ENCODE peak calls at places on chromosomes 5 and 9, in ten cellular contexts. C is transverse colon, M is esophagus muscularis mucosa, S is breast epithelium, P is IMR-90, Z is body of pancreas, D is A549, K is tibial nerve, H is adrenal gland, O is stomach. I is an unnamed sample.

GRCh38 chr5:80082731-80083114 is 47.6 kb downstream of the THBS4 start:
- DNase-seq in O (peak; percentile 55), M (no peak), H (peak; percentile 86), D (peak; percentile 77), P (peak; percentile 70), S (peak; percentile 24), C (peak; percentile 45), K (peak; percentile 57), Z (peak; percentile 54), I (peak; percentile 82)

GRCh38 chr9:73683862-73684591 is 532.4 kb downstream of the ANXA1 start:
- DNase-seq in P (no peak), M (no peak), C (no peak), D (no peak), S (no peak), Z (no peak), H (no peak), O (no peak), K (no peak), I (no peak)

GRCh38 chr9:130368631-130369103 is 76.1 kb upstream of the ASS1 start:
- DNase-seq in Z (no peak), K (no peak), C (no peak), H (no peak), P (no peak), S (no peak), D (no peak), M (no peak), O (no peak), I (no peak)

GRCh38 chr5:169095410-169095772 is 205.5 kb downstream of the SLIT3 start:
- DNase-seq in Z (no peak), D (no peak), M (no peak), S (no peak), K (no peak), H (no peak), P (no peak), C (no peak), O (no peak), I (no peak)

GRCh38 chr9:98117984-98118639 is 910 bp downstream of the TRIM14 start:
- DNase-seq in Z (peak; percentile 39), M (no peak), C (peak; percentile 84), S (no peak), K (no peak), H (peak; percentile 70), P (peak; percentile 28), D (peak; percentile 65), O (peak; percentile 52), I (no peak)

GRCh38 chr5:59769832-59770231 is 123.7 kb downstream of the PDE4D start:
- DNase-seq in C (no peak), Z (no peak), M (no peak), H (no peak), O (no peak), K (no peak), D (no peak), S (no peak), P (no peak), I (no peak)

GRCh38 chr9:36971935-36972488 is 62.1 kb downstream of the PAX5 start:
- DNase-seq in P (no peak), O (no peak), S (no peak), K (no peak), Z (no peak), C (no peak), D (no peak), H (no peak), M (no peak), I (no peak)

GRCh38 chr5:79020861-79021561 is 35.9 kb upstream of the ARSB start:
- DNase-seq in H (peak; percentile 71), C (peak; percentile 49), K (peak; percentile 64), Z (peak; percentile 60), D (peak; percentile 28), O (peak; percentile 60), M (no peak), S (peak; percentile 31), P (peak; percentile 78), I (peak; percentile 58)

GRCh38 chr5:44260793-44261192 is 128.4 kb downstream of the FGF10 start:
- DNase-seq in D (no peak), S (no peak), M (no peak), C (no peak), K (no peak), P (no peak), H (no peak), O (no peak), Z (no peak), I (no peak)

GRCh38 chr5:172740483-172741205 is 30.4 kb downstream of the DUSP1 start:
- DNase-seq in P (peak; percentile 93), H (peak; percentile 86), K (no peak), C (peak; percentile 60), O (no peak), Z (peak; percentile 41), D (peak; percentile 65), M (no peak), S (peak; percentile 94), I (peak; percentile 50)

DNA sequence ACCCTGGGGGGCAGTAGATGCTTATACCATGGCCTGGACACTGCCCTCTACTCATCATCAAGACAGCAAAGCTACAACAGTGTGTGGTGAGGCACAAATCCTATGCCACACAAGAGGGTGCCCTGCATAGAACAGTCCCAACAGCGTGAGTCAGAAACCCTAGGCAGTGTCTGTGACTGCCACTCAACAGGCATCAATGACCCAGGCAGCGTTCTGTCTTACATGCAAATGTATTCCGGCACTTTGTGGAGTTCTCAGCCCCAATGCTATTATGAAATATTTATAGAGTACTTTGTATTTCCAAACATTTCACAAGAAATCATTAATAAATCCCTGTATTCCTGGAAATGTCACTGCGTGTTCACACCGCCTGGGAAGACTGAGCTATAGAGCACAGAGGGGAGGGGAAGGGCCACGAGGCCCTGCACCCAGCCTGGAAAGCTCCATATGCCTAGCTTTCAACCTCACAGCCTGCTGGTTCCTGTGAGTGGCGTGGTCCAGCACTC is 77.7 kb downstream of the NIPSNAP3B start:
- DNase-seq in Z (no peak), M (no peak), O (no peak), D (no peak), S (no peak), P (no peak), H (no peak), K (no peak), C (no peak), I (no peak)
- TF ChIP-seq POLR2A in Z (no peak), M (no peak), O (no peak), D (no peak), S (no peak), P (no peak), H (no peak), K (no peak), C (no peak), I (no peak)

DNA sequence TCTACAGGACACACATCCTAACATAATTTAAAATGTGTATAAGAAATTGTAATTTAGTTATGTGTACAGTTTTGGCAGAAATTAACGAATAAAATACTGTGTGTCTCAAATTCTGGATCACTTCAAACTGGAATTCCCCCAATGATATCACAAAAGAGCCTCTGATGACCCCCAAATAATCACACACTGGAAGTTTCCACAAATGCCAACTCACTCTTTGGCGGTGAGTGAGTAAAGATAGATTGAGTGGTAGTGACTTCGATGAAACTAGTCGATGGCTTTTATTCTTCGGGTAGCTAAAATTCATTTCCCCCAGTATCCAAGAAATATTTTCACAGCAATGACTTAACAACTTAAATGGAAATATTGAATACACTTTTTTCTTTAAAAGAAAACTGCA is 2.2 kb downstream of the ZNF366 start:
- DNase-seq in M (no peak), S (no peak), Z (no peak), K (no peak), P (no peak), C (no peak), H (no peak), D (no peak), O (no peak), I (no peak)
- H3K27ac ChIP-seq in M (peak overlapping the region; percentile 12), S (no peak overlapping the region), Z (no peak overlapping the region), K (peak overlapping the region; percentile 24), P (no peak overlapping the region), C (no peak overlapping the region), H (peak overlapping the region; percentile 17), D (peak overlapping the region; percentile 49), O (peak overlapping the region; percentile 12), I (no peak overlapping the region)

DNA sequence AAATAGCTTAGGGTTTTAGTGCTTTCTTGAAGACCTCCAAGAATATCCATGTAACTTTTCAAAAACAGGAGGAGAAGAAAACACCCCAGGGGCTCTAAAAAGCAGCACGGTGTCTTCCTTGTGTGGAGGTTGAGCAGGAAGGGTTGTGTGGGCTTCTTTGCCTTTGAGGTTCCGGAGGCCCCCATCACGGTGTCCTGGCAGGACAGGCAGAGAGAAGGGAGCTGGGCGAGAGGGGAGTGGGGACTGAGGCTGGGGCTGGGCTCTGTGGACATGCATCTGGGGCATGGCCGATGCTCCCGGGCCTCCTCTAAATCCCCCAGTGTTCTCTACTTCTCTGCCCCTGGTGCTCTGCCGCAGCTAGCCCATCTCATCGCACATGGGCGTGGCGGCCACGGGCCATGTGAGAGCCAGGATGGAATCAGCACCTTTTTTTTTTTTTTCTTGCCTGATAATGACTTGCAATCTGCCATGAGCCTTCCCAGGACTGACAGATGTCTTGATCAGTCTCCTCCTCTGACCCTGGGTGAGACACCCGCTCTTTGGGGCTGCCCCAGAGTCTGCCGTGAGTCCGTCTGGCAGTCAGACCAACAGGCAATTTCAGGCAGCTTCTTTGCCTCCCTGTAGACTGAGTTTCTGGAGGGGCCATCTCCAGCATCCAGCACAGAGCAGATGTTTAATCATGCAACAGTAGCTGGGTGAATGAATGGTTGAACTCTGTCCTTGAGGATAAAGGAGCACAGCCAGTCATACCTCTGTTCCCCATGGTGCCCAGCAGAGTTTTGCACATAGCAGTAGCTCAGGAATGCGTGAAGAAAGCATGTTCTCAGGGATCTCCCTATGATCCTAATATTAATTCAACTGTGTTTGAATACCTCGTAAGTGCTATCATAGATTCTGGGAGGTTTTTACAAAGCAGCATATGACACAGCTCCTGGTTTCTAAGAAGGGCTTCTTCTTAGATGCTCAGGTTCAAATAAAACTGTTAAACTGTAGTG is 12.1 kb downstream of the CXCL14 start:
- DNase-seq in O (no peak), H (no peak), Z (no peak), D (no peak), S (no peak), K (no peak), C (no peak), M (no peak), P (no peak), I (no peak)
- TF ChIP-seq CTCF in O (no peak), H (no peak), Z (no peak), D (no peak), S (no peak), K (no peak), C (no peak), M (no peak), P (no peak), I (no peak)

GRCh38 chr9:129007035-129007765 is 20.9 kb downstream of the SH3GLB2 start:
- DNase-seq in C (no peak), P (no peak), M (no peak), H (peak; percentile 78), S (no peak), Z (no peak), O (no peak), K (peak; percentile 61), D (no peak), I (peak; percentile 60)
- TF ChIP-seq POLR2A in C (no peak), P (no peak), M (no peak), H (no peak), S (no peak), Z (no peak), O (no peak), K (no peak), D (no peak), I (no peak)

DNA sequence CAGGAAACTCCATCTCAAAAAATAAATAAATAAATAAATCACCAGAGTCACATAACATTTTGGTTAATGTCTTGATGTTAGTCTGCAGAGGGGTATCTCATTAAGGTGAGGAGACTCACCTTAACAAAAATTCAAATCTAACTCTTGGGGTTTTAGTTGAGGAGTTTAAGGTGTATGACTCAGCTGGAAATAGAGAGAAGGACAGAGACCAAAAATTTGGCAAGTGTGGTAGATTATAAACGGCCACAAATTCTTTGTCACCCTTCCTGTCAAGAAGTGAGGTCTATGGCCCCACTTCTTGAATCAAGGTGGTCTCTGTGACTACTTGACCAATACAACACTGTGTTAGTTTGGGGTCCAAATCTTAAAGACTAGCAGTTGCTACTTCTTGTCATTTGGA is 60.8 kb downstream of the TTC39B start:
- DNase-seq in K (no peak), P (no peak), M (no peak), S (no peak), D (no peak), Z (no peak), O (no peak), C (no peak), H (no peak), I (no peak)
- H3K27ac ChIP-seq in K (no peak overlapping the region), P (no peak overlapping the region), M (no peak overlapping the region), S (no peak overlapping the region), D (no peak overlapping the region), Z (no peak overlapping the region), O (no peak overlapping the region), C (no peak overlapping the region), H (no peak overlapping the region), I (no peak overlapping the region)

I was measured in ovary.